ENCODE peak calls at places on chromosomes 4 and X, in ten cellular contexts. Z is choroid plexus epithelial cell; H is CD8-positive, alpha-beta T cell; U is cardiac fibroblast; Q is tibial artery; S is nephron progenitor cell; R is type B pancreatic cell; M is NB4; I is fibroblast of lung; X is right lobe of liver. C is an unnamed sample.

GRCh38 chr4:47215759-47216158 is 184.4 kb downstream of the GABRB1 start:
- DNase-seq in Z (peak), H (no peak), U (peak), Q (no peak), S (no peak), R (no peak), M (no peak), I (peak), X (no peak), C (no peak)

GRCh38 chr4:108592674-108592986 is 27.7 kb upstream of the RPL34 start:
- DNase-seq in Z (no peak), H (no peak), U (peak), Q (no peak), S (no peak), R (no peak), M (no peak), I (no peak), X (no peak), C (no peak)

GRCh38 chr4:19739101-19739651 is 512.5 kb upstream of the SLIT2 start:
- DNase-seq in Z (peak), H (no peak), U (peak), Q (no peak), S (peak), R (no peak), M (peak), I (peak), X (no peak), C (peak)

GRCh38 chr4:119659576-119659975 is 31.0 kb upstream of the PDE5A start:
- DNase-seq in Z (peak), H (no peak), U (no peak), Q (no peak), S (no peak), R (no peak), M (no peak), I (peak), X (no peak), C (no peak)

GRCh38 chr4:100843897-100844296 is 326.1 kb upstream of the EMCN start:
- DNase-seq in Z (no peak), H (no peak), U (no peak), Q (no peak), S (no peak), R (no peak), M (no peak), I (peak), X (no peak), C (peak)

GRCh38 chrX:39492495-39493162 is 605.1 kb downstream of the BCOR start:
- DNase-seq in Z (no peak), H (no peak), U (no peak), Q (no peak), S (no peak), R (no peak), M (peak), I (no peak), X (peak), C (no peak)

GRCh38 chr4:155434904-155435303 is 58.1 kb upstream of the MAP9 start:
- DNase-seq in Z (no peak), H (no peak), U (no peak), Q (no peak), S (no peak), R (no peak), M (no peak), I (no peak), X (no peak), C (no peak)

GRCh38 chr4:155672342-155672741 is 5.7 kb downstream of the GUCY1A1 start:
- DNase-seq in Z (no peak), H (no peak), U (no peak), Q (no peak), S (no peak), R (no peak), M (no peak), I (no peak), X (no peak), C (no peak)

GRCh38 chr4:16072168-16072567 is 11.7 kb downstream of the PROM1 start:
- DNase-seq in Z (no peak), H (no peak), U (no peak), Q (no peak), S (no peak), R (no peak), M (no peak), I (no peak), X (no peak), C (no peak)

GRCh38 chrX:56764153-56764974 is 35.3 kb downstream of the NBDY start:
- DNase-seq in Z (peak), H (peak), U (peak), Q (no peak), S (peak), R (peak), M (peak), I (peak), X (peak), C (peak)

GRCh38 chr4:102503301-102503746 is 2.2 kb downstream of the NFKB1 start:
- DNase-seq in Z (no peak), H (no peak), U (no peak), Q (no peak), S (no peak), R (no peak), M (peak), I (no peak), X (no peak), C (no peak)

GRCh38 chr4:102501635-102502382 is 650 bp downstream of the NFKB1 start:
- DNase-seq in Z (peak), H (peak), U (peak), Q (peak), S (peak), R (peak), M (peak), I (peak), X (peak), C (peak)

GRCh38 chr4:102500371-102501175 is 586 bp upstream of the NFKB1 start:
- DNase-seq in Z (peak), H (no peak), U (peak), Q (peak), S (peak), R (no peak), M (peak), I (peak), X (peak), C (no peak)

GRCh38 chr4:102503831-102504786 is 3.0 kb downstream of the NFKB1 start:
- DNase-seq in Z (no peak), H (no peak), U (no peak), Q (no peak), S (no peak), R (no peak), M (peak), I (no peak), X (no peak), C (no peak)

DNA sequence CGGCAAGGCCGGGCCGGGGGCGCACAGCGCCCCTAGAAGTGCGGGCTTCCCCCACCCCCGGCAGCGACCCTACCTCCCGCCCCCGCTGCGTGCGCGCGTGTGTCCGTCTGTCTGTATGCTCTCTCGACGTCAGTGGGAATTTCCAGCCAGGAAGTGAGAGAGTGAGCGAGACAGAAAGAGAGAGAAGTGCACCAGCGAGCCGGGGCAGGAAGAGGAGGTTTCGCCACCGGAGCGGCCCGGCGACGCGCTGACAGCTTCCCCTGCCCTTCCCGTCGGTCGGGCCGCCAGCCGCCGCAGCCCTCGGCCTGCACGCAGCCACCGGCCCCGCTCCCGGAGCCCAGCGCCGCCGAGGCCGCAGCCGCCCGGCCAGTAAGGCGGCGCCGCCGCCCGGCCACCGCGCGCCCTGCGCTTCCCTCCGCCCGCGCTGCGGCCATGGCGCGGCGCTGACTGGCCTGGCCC is at the start of gene NFKB1:
- DNase-seq in Z (peak), H (peak), U (peak), Q (peak), S (no peak), R (no peak), M (peak), I (peak), X (peak), C (peak)
- TF ChIP-seq CTCF in Z (no peak), H (no peak), U (no peak), Q (no peak), S (no peak), R (no peak), M (no peak), I (no peak), X (no peak), C (no peak)

DNA sequence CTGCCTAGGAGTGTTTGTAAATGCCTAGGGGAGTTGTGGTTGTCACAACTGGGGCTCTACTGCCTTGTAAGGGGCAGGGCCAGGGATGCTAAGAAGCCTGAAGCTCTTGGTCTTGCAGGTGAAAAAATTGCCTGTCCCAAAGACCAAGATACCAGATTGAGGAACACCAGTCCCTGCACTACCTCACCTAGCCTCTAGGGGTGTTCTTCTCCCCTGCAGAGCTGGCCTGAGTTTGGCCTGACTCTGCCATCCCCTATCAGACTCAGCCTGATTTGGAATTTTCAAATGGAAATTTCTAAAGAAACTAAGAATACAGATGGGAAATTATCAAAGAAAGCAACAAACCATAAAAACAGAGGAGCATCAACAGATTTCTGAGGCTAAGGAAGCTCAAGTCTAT is 90.4 kb downstream of the ZC4H2 start:
- DNase-seq in Z (no peak), H (no peak), U (peak), Q (no peak), S (peak), R (no peak), M (peak), I (no peak), X (no peak), C (no peak)
- TF ChIP-seq CTCF in Z (peak), H (no peak), U (peak), Q (no peak), S (peak), R (peak), M (peak), I (peak), X (peak), C (no peak)

GRCh38 chr4:73127839-73128448 is 58.4 kb upstream of the COX18 start:
- DNase-seq in Z (peak), H (no peak), U (peak), Q (no peak), S (no peak), R (no peak), M (peak), I (peak), X (no peak), C (no peak)
- TF ChIP-seq CTCF in Z (peak), H (no peak), U (peak), Q (peak), S (peak), R (peak), M (no peak), I (peak), X (no peak), C (peak)

GRCh38 chr4:173287486-173287885 is 46.7 kb downstream of the HMGB2 start:
- DNase-seq in Z (no peak), H (no peak), U (no peak), Q (no peak), S (no peak), R (no peak), M (no peak), I (no peak), X (no peak), C (no peak)

GRCh38 chr4:173288296-173288695 is 45.9 kb downstream of the HMGB2 start:
- DNase-seq in Z (peak), H (peak), U (peak), Q (peak), S (peak), R (no peak), M (peak), I (peak), X (no peak), C (no peak)

GRCh38 chr4:173289351-173289725 is 44.8 kb downstream of the HMGB2 start:
- DNase-seq in Z (no peak), H (no peak), U (no peak), Q (no peak), S (no peak), R (no peak), M (peak), I (peak), X (no peak), C (no peak)

GRCh38 chr4:173284463-173284862 is 49.7 kb downstream of the HMGB2 start:
- DNase-seq in Z (no peak), H (no peak), U (no peak), Q (no peak), S (no peak), R (no peak), M (no peak), I (no peak), X (no peak), C (no peak)

GRCh38 chr4:173288698-173289350 is 45.3 kb downstream of the HMGB2 start:
- DNase-seq in Z (no peak), H (no peak), U (peak), Q (no peak), S (no peak), R (no peak), M (no peak), I (no peak), X (no peak), C (no peak)
- TF ChIP-seq CTCF in Z (no peak), H (peak), U (no peak), Q (no peak), S (no peak), R (no peak), M (no peak), I (no peak), X (no peak), C (no peak)

DNA sequence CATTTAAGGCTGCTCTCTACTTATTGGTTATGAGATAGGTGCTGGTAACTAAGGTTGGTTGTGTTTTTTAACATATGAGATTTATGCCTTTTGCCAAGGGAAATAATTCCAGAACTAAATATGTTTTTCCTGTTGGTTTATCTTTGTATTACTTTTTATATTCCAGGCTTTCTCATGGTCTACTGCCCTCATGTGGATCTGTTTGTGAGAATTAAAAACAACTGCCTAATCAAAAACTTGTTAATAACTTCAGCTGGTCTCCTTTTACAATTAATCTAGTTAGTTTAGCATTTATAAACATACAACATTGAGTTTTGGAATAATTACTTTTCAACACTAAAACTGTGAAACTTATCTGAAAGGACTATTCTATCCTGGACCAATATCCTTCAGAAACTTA is 1208.3 kb downstream of the ADGRL3 start:
- DNase-seq in Z (peak), H (no peak), U (no peak), Q (no peak), S (no peak), R (no peak), M (no peak), I (no peak), X (no peak), C (no peak)
- TF ChIP-seq CTCF in Z (peak), H (no peak), U (no peak), Q (no peak), S (no peak), R (peak), M (no peak), I (no peak), X (no peak), C (no peak)

DNA sequence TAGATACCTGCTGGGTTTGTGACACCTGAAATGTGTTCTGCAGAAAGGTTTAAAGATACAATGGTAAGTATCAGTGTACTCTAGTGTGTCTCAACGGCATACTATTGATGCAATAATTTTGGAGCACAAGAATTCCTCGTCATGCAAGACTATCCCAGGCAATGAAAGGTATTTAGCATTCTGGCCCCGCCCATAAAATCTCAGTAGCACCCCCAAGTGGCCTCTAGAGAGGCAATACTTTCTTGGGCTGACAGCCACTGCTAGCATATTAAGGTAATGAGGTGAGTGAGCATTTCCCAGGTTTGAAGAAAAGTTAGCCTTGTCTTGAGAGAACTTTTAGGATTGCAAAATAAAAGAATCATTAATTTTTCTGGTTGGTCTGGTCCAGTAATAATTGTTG is 24.0 kb downstream of the TAB3 start:
- DNase-seq in Z (peak), H (no peak), U (peak), Q (no peak), S (peak), R (no peak), M (peak), I (no peak), X (no peak), C (no peak)
- TF ChIP-seq CTCF in Z (peak), H (no peak), U (peak), Q (no peak), S (no peak), R (peak), M (peak), I (peak), X (no peak), C (peak)

DNA sequence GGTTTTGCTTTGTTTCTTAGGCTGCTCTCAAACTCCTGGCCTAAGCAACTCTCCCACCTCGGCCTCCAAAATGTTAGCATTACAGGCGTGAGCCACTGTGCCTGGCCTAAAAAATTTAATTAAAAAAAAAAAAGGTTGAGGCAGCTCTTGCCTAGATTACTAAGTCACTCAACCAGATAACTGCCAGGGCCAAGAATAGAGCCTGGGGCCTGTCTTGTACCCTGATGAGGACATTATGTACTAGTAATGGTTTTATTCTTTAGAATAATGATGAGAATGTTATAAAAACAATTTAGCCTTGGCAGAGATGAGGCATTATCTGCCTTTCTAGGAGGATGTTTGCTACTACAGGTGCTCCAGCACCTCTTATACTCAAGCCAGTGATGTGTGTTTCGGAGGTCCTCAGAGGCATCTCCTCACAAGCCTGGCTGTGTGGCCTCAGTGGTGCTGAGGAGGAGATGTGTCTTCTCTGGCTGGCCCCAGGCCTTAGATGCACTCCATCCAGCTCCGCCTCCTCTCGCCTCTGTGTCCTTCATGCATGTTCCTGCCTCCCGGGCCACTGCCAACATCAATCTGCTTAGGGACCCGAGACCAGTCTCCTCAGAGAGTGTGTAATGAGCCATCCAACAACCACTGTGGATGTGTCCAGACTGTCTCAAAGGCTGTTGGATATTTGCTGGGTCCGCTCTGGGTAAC is 337.7 kb upstream of the GATB start:
- DNase-seq in Z (no peak), H (no peak), U (no peak), Q (no peak), S (no peak), R (no peak), M (no peak), I (no peak), X (no peak), C (no peak)
- TF ChIP-seq CTCF in Z (no peak), H (no peak), U (no peak), Q (no peak), S (no peak), R (no peak), M (no peak), I (no peak), X (no peak), C (no peak)